ENCODE peak calls at places on chromosome 14, in eight cellular contexts. D, G, Z, Q, O, H, S and W are unnamed samples.

GRCh38 chr14:99273724-99274345 is 1.8 kb upstream of the BCL11B start:
- DNase-seq in D (peak; percentile 14), G (peak; percentile 69), Z (no peak), Q (no peak), O (no peak), H (no peak), S (no peak), W (peak; percentile 73)

GRCh38 chr14:72560331-72560730 is 333.6 kb downstream of the DPF3 start:
- DNase-seq in D (no peak), G (no peak), Z (no peak), Q (no peak), O (no peak), H (no peak), S (no peak), W (no peak)

GRCh38 chr14:48350971-48351370 is 675.6 kb upstream of the MDGA2 start:
- DNase-seq in D (no peak), G (no peak), Z (no peak), Q (no peak), O (no peak), H (no peak), S (no peak), W (no peak)

GRCh38 chr14:24634158-24634557 is at the start of gene GZMB:
- DNase-seq in D (no peak), G (peak; percentile 19), Z (no peak), Q (no peak), O (no peak), H (peak; percentile 49), S (no peak), W (no peak)

GRCh38 chr14:65901595-65901994 is 489.1 kb downstream of the FUT8 start:
- DNase-seq in D (no peak), G (no peak), Z (no peak), Q (no peak), O (no peak), H (no peak), S (no peak), W (no peak)

GRCh38 chr14:61566537-61567225 is 128.6 kb upstream of the HIF1A start:
- DNase-seq in D (no peak), G (no peak), Z (no peak), Q (peak; percentile 38), O (no peak), H (no peak), S (no peak), W (no peak)

GRCh38 chr14:51056431-51056830 is 38.5 kb downstream of the TRIM9 start:
- DNase-seq in D (no peak), G (no peak), Z (no peak), Q (no peak), O (no peak), H (no peak), S (no peak), W (no peak)

GRCh38 chr14:33184587-33184986 is 245.9 kb downstream of the NPAS3 start:
- DNase-seq in D (no peak), G (no peak), Z (no peak), Q (peak; percentile 14), O (no peak), H (no peak), S (no peak), W (no peak)

GRCh38 chr14:69260979-69261605 is 1.1 kb downstream of the GALNT16 start:
- DNase-seq in D (no peak), G (peak; percentile 39), Z (no peak), Q (no peak), O (peak; percentile 14), H (peak; percentile 33), S (no peak), W (no peak)

GRCh38 chr14:102591944-102592772 is at the start of gene RCOR1:
- DNase-seq in D (peak; percentile 89), G (peak; percentile 99), Z (peak; percentile 99), Q (peak; percentile 96), O (peak; percentile 99), H (peak; percentile 98), S (peak; percentile 80), W (peak; percentile 94)
- TF ChIP-seq POLR2AphosphoS5 in D (peak; percentile 84), G (peak; percentile 98), Z (peak; percentile 99), Q (peak; percentile 80), O (peak; percentile 89), H (peak; percentile 89), S (peak; percentile 90), W (peak; percentile 94)

GRCh38 chr14:74621556-74621955 is 9.5 kb upstream of the LTBP2 start:
- DNase-seq in D (no peak), G (no peak), Z (no peak), Q (no peak), O (no peak), H (no peak), S (no peak), W (no peak)

GRCh38 chr14:74618078-74618952 is 6.3 kb upstream of the LTBP2 start:
- DNase-seq in D (peak; percentile 90), G (peak; percentile 46), Z (no peak), Q (peak; percentile 83), O (no peak), H (peak; percentile 81), S (no peak), W (no peak)

GRCh38 chr14:74620497-74620921 is 8.5 kb upstream of the LTBP2 start:
- DNase-seq in D (peak; percentile 72), G (no peak), Z (no peak), Q (peak; percentile 97), O (no peak), H (no peak), S (no peak), W (no peak)

GRCh38 chr14:74620923-74621322 is 8.9 kb upstream of the LTBP2 start:
- DNase-seq in D (no peak), G (no peak), Z (no peak), Q (no peak), O (no peak), H (no peak), S (no peak), W (no peak)

DNA sequence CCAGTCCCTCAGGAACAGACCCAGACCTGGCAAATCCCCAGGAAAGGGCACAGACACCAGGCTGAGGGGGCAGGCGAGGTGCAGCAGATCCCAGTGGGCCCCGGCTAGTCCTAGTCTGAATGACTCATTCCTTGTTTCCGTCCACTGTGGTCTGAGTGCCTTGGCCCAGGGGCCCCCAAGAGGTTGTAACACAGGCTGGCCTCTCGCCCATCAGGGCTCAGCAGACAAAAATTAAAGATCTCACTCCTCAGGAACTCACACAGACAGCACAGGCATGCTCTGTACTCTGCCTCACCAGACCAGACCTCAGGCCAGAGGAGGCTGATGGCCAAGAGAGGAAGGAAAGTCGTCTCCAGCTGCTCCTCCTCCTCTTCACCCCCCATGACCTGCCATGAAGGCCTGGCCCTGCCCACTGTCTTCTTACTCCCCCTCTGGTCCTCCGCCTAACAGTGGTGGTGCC is 7.7 kb upstream of the LTBP2 start:
- DNase-seq in D (peak; percentile 63), G (peak; percentile 59), Z (peak; percentile 94), Q (peak; percentile 87), O (no peak), H (peak; percentile 63), S (no peak), W (no peak)
- TF ChIP-seq POLR2AphosphoS5 in D (no peak), G (no peak), Z (peak; percentile 39), Q (peak; percentile 99), O (peak; percentile 20), H (no peak), S (no peak), W (no peak)

GRCh38 chr14:103581206-103581605 is 18.4 kb downstream of the COA8 start:
- DNase-seq in D (no peak), G (no peak), Z (no peak), Q (no peak), O (no peak), H (no peak), S (no peak), W (no peak)

GRCh38 chr14:103574707-103575285 is 12.0 kb downstream of the COA8 start:
- DNase-seq in D (no peak), G (no peak), Z (no peak), Q (no peak), O (no peak), H (no peak), S (no peak), W (no peak)

GRCh38 chr14:103578401-103579075 is 15.8 kb downstream of the COA8 start:
- DNase-seq in D (no peak), G (no peak), Z (no peak), Q (no peak), O (no peak), H (no peak), S (no peak), W (no peak)

GRCh38 chr14:103574104-103574503 is 11.3 kb downstream of the COA8 start:
- DNase-seq in D (no peak), G (no peak), Z (no peak), Q (no peak), O (no peak), H (no peak), S (no peak), W (no peak)

GRCh38 chr14:103576371-103577024 is 13.7 kb downstream of the COA8 start:
- DNase-seq in D (no peak), G (peak; percentile 95), Z (peak; percentile 97), Q (peak; percentile 95), O (peak; percentile 92), H (peak; percentile 96), S (no peak), W (no peak)
- TF ChIP-seq POLR2AphosphoS5 in D (no peak), G (peak; percentile 72), Z (peak; percentile 76), Q (peak; percentile 77), O (peak; percentile 92), H (peak; percentile 67), S (no peak), W (no peak)

GRCh38 chr14:36820111-36820709 is 158.6 kb downstream of the PAX9 start:
- DNase-seq in D (no peak), G (no peak), Z (no peak), Q (no peak), O (no peak), H (no peak), S (no peak), W (no peak)
- TF ChIP-seq POLR2AphosphoS5 in D (no peak), G (no peak), Z (no peak), Q (no peak), O (no peak), H (no peak), S (no peak), W (no peak)

GRCh38 chr14:75985618-75986438 is at the start of gene IFT43:
- DNase-seq in D (no peak), G (peak; percentile 94), Z (peak; percentile 96), Q (peak; percentile 83), O (peak; percentile 93), H (peak; percentile 92), S (no peak), W (no peak)
- TF ChIP-seq POLR2AphosphoS5 in D (no peak), G (peak; percentile 72), Z (peak; percentile 90), Q (peak; percentile 46), O (peak; percentile 81), H (peak; percentile 71), S (no peak), W (no peak)

GRCh38 chr14:59870277-59871165 is at the start of gene RTN1:
- DNase-seq in D (no peak), G (peak; percentile 25), Z (peak; percentile 71), Q (peak; percentile 44), O (peak; percentile 56), H (peak; percentile 40), S (no peak), W (peak; percentile 78)
- TF ChIP-seq POLR2AphosphoS5 in D (no peak), G (no peak), Z (no peak), Q (no peak), O (peak; percentile 38), H (no peak), S (no peak), W (no peak)